ENCODE peak calls at places on chromosomes 13 and 19, in ten cellular contexts. V is psoas muscle, B is AG04450, U is gastrocnemius medialis, Q is HepG2, T is A673, P is bronchial epithelial cell, O is cardiac muscle cell, S is HCT116, K is neural progenitor cell. I is an unnamed sample. For H3K27me3, the result is how much of the 10 kb centered on the place peaks cover.

GRCh38 chr13:79625517-79625916 is 144.6 kb downstream of the NDFIP2 start:
- DNase-seq in T (no peak), B (no peak), U (no peak), K (no peak), O (no peak), S (no peak), V (no peak), Q (no peak), P (no peak), I (no peak)

GRCh38 chr13:99198630-99199029 is 2.0 kb upstream of the UBAC2 start:
- DNase-seq in Q (no peak), S (no peak), T (no peak), K (no peak), P (peak), V (no peak), O (no peak), U (no peak), B (no peak), I (no peak)

GRCh38 chr19:1469936-1470863 is 8.8 kb downstream of the C19orf25 start:
- DNase-seq in P (peak), Q (no peak), T (peak), O (no peak), B (no peak), V (peak), U (no peak), K (peak), S (peak), I (no peak)

GRCh38 chr13:36432106-36432544 is at the start of gene CCNA1:
- DNase-seq in S (no peak), V (peak), T (peak), O (peak), U (no peak), Q (no peak), K (peak), P (no peak), B (no peak), I (no peak)

GRCh38 chr13:113995051-113995601 is 21.2 kb upstream of the C13orf46 start:
- DNase-seq in Q (no peak), B (no peak), O (no peak), P (no peak), K (no peak), S (no peak), V (peak), T (no peak), U (no peak), I (no peak)

GRCh38 chr13:19794552-19795143 is 11.9 kb upstream of the PSPC1 start:
- DNase-seq in T (no peak), V (no peak), O (no peak), K (no peak), P (peak), Q (no peak), B (no peak), U (no peak), S (peak), I (no peak)

GRCh38 chr13:41678320-41678719 is 221.0 kb downstream of the RGCC start:
- DNase-seq in B (no peak), V (no peak), S (no peak), O (peak), Q (no peak), P (no peak), T (no peak), U (no peak), K (no peak), I (no peak)

GRCh38 chr19:51535535-51535934 is 4.1 kb upstream of the SIGLEC6 start:
- DNase-seq in V (no peak), B (no peak), O (no peak), K (no peak), T (no peak), P (no peak), U (no peak), Q (no peak), S (no peak), I (no peak)

GRCh38 chr19:14575428-14575980 is 3.6 kb upstream of the NDUFB7 start:
- DNase-seq in U (no peak), K (no peak), T (no peak), O (no peak), S (no peak), B (no peak), V (no peak), Q (no peak), P (no peak), I (no peak)

GRCh38 chr13:99900960-99901359 is 70.6 kb downstream of the ZIC5 start:
- DNase-seq in U (no peak), P (no peak), V (no peak), K (no peak), B (no peak), S (no peak), O (no peak), T (no peak), Q (no peak), I (no peak)

GRCh38 chr13:28440774-28441532 is 54.0 kb downstream of the FLT1 start:
- DNase-seq in Q (no peak), O (no peak), K (no peak), B (no peak), V (no peak), T (no peak), S (no peak), P (no peak), U (no peak), I (no peak)

GRCh38 chr13:27132538-27132937 is 39.1 kb downstream of the USP12 start:
- DNase-seq in T (no peak), S (no peak), Q (no peak), O (no peak), U (no peak), V (no peak), B (no peak), P (no peak), K (no peak), I (no peak)

GRCh38 chr19:52094526-52094925 is 1.0 kb downstream of the ZNF841 start:
- DNase-seq in K (peak), S (no peak), V (no peak), O (no peak), T (no peak), U (no peak), Q (no peak), P (no peak), B (no peak), I (no peak)

GRCh38 chr19:1882786-1883692 is 2.3 kb downstream of the ABHD17A start:
- DNase-seq in U (no peak), O (no peak), S (no peak), V (no peak), B (no peak), Q (no peak), T (no peak), K (no peak), P (no peak), I (no peak)

GRCh38 chr13:51019026-51019425 is 92.0 kb downstream of the C13orf42 start:
- DNase-seq in K (no peak), T (no peak), Q (no peak), O (no peak), B (no peak), U (no peak), P (no peak), V (no peak), S (no peak), I (no peak)

GRCh38 chr19:1177322-1178114 is 3.5 kb upstream of the SBNO2 start:
- DNase-seq in S (peak), V (no peak), O (peak), P (peak), B (peak), U (no peak), Q (no peak), T (no peak), K (no peak), I (peak)

GRCh38 chr13:30705672-30706071 is 29.7 kb upstream of the ALOX5AP start:
- DNase-seq in K (no peak), V (no peak), O (no peak), S (no peak), U (no peak), T (no peak), P (peak), Q (no peak), B (no peak), I (no peak)

GRCh38 chr19:34994643-34995471 is 5.3 kb upstream of the GRAMD1A start:
- DNase-seq in T (no peak), B (no peak), U (no peak), P (no peak), O (no peak), S (no peak), K (no peak), Q (peak), V (no peak), I (no peak)

GRCh38 chr19:35449347-35450043 is 1.4 kb downstream of the FFAR2 start:
- DNase-seq in Q (no peak), S (no peak), P (no peak), O (no peak), T (peak), B (no peak), U (no peak), V (peak), K (no peak), I (no peak)

GRCh38 chr19:411723-412355 is 2.9 kb upstream of the C2CD4C start:
- DNase-seq in V (no peak), B (no peak), K (no peak), S (no peak), Q (no peak), T (no peak), O (no peak), P (no peak), U (no peak), I (no peak)

GRCh38 chr19:54485846-54486245 is 12.8 kb upstream of the CDC42EP5 start:
- DNase-seq in T (no peak), B (no peak), K (no peak), V (no peak), O (no peak), Q (no peak), U (no peak), P (no peak), S (no peak), I (no peak)

GRCh38 chr13:50167224-50167947 is 152.1 kb downstream of the KCNRG start:
- DNase-seq in K (no peak), O (no peak), T (no peak), S (no peak), V (no peak), P (no peak), B (no peak), Q (no peak), U (no peak), I (no peak)

GRCh38 chr13:113649212-113649611 is 8.8 kb downstream of the ATP4B start:
- DNase-seq in P (no peak), S (no peak), Q (no peak), V (no peak), T (no peak), U (no peak), K (no peak), O (no peak), B (no peak), I (no peak)

GRCh38 chr19:43148233-43148632 is 38.1 kb downstream of the PSG5 start:
- DNase-seq in K (no peak), U (no peak), T (no peak), P (peak), B (peak), S (no peak), Q (no peak), O (peak), V (no peak), I (no peak)

GRCh38 chr13:45936621-45937020 is 85.1 kb upstream of the SIAH3 start:
- DNase-seq in P (no peak), Q (no peak), O (no peak), T (no peak), V (no peak), U (no peak), K (no peak), S (no peak), B (no peak), I (no peak)

GRCh38 chr13:76292726-76293125 is 593.5 kb downstream of the KCTD12 start:
- DNase-seq in S (no peak), K (no peak), P (peak), O (peak), Q (no peak), V (no peak), U (no peak), T (no peak), B (no peak), I (no peak)

GRCh38 chr13:99859178-99860177 is 112.1 kb downstream of the ZIC5 start:
- DNase-seq in S (no peak), V (no peak), T (peak), K (peak), B (no peak), P (no peak), O (no peak), U (no peak), Q (no peak), I (no peak)

GRCh38 chr19:6765738-6766356 is 1.4 kb downstream of the SH2D3A start:
- DNase-seq in B (no peak), O (no peak), T (no peak), V (no peak), P (peak), Q (peak), S (peak), U (no peak), K (no peak), I (no peak)

GRCh38 chr19:6766357-6767080 is 716 bp downstream of the SH2D3A start:
- DNase-seq in P (peak), V (no peak), B (no peak), O (no peak), T (no peak), U (no peak), K (no peak), S (no peak), Q (no peak), I (no peak)

GRCh38 chr19:6768236-6768785 is 1.1 kb upstream of the SH2D3A start:
- DNase-seq in U (no peak), T (no peak), P (no peak), K (no peak), S (no peak), Q (no peak), V (no peak), O (no peak), B (no peak), I (no peak)

GRCh38 chr19:6767357-6768235 is at the start of gene SH2D3A:
- DNase-seq in T (peak), P (peak), S (peak), O (peak), V (peak), B (no peak), U (no peak), K (peak), Q (peak), I (no peak)

DNA sequence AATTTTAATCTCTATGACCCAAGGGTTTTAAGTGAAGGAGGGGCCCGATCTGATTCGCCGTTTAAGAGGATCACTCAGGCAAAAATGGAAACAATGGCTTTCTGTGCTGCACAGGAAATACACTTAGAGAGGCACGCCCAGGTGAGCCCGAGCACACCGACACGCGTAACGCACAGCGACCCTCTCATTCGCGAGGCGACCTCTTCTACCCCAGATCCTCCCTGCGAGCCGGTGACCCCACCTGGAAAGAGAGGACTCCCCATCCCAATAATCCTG is 216 bp downstream of the SH2D3A start:
- DNase-seq in B (no peak), K (peak), T (no peak), V (no peak), S (no peak), U (no peak), O (no peak), P (peak), Q (peak), I (no peak)
- H3K4me3 ChIP-seq in B (peak), K (peak), T (peak), V (peak), S (peak), U (peak), O (peak), P (peak), Q (peak), I (peak)

GRCh38 chr13:91400094-91400462 is 1.7 kb downstream of the GPC5 start:
- DNase-seq in V (no peak), Q (no peak), P (no peak), K (peak), U (no peak), T (no peak), B (no peak), O (no peak), S (no peak), I (no peak)

GRCh38 chr13:91397595-91397994 is 826 bp upstream of the GPC5 start:
- DNase-seq in O (no peak), B (no peak), K (no peak), V (no peak), Q (no peak), S (no peak), T (no peak), P (no peak), U (no peak), I (no peak)

GRCh38 chr13:91399189-91400093 is 1.0 kb downstream of the GPC5 start:
- DNase-seq in V (peak), U (no peak), Q (no peak), P (no peak), B (no peak), K (peak), O (no peak), S (no peak), T (no peak), I (no peak)

GRCh38 chr13:91401916-91402315 is 3.5 kb downstream of the GPC5 start:
- DNase-seq in T (no peak), O (no peak), K (no peak), U (no peak), V (no peak), B (no peak), S (no peak), Q (no peak), P (no peak), I (no peak)

GRCh38 chr13:91398413-91399188 is at the start of gene GPC5:
- DNase-seq in O (peak), V (peak), T (peak), P (peak), U (peak), S (peak), B (no peak), K (peak), Q (peak), I (peak)
- H3K27me3 ChIP-seq in O (half or more), V (under half), T (half or more), P (under half), U (half or more), S (under half), B (under half), K (half or more), Q (under half), I (under half)

DNA sequence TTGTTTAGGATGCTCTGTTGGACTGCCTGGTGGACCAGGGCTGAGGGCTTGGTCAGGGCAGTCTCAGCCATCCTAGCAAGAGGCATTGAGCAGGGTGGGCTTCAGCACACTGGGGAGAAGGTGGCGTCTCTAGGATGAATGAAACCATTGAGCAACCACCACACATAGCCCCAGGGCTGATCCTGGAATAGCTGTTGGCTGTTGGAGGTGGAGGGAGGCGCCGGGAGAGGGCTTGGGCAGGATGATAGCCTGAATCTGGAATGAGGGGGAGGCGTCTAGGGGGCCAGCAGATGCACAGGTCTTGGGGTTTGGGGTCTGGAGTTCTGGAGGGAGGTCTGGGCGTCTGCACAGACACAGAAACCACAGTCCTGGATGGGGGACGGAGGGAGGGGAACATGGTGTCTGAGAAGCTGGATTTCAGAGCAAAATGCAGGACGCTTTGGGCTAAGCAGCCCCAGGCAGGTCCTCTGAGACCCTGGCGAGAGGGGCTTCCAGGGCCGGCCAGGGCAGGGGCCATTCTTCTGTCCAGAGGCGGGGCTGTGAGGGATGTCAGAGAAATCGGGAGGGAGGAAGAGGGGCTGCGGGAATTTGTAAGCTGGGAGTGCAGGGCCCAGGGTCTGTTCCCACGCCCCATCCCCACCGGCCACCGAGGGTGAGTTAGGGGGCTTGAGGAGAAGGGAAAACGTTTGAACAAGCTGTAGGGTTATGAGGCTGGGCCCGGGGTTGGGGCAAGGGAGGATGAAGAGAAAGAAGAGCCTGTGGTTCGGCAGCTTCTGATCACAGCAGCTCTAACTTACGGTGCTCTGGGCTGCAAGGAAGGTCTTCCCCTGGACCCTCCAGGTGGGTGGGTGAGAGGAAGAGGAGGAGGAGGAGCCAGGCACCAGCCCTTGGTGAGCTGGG is 5.2 kb downstream of the TRAPPC5 start:
- DNase-seq in B (no peak), U (no peak), O (no peak), P (no peak), S (no peak), T (no peak), V (no peak), K (no peak), Q (no peak), I (no peak)
- H3K4me3 ChIP-seq in B (no peak), U (no peak), O (no peak), P (no peak), S (no peak), T (no peak), V (no peak), K (no peak), Q (no peak), I (no peak)

GRCh38 chr13:43154083-43154739 is 130.8 kb downstream of the DNAJC15 start:
- DNase-seq in U (no peak), V (no peak), Q (no peak), T (no peak), S (no peak), O (peak), B (no peak), K (no peak), P (no peak), I (no peak)
- H3K27me3 ChIP-seq in U (under half), V (under half), Q (under half), T (under half), S (under half), O (under half), B (under half), K (under half), P (under half), I (under half)

GRCh38 chr19:47790398-47790814 is 11.9 kb downstream of the SELENOW start:
- DNase-seq in U (no peak), T (peak), K (peak), O (peak), S (peak), Q (peak), V (peak), B (no peak), P (peak), I (peak)
- H3K4me3 ChIP-seq in U (no peak), T (no peak), K (no peak), O (no peak), S (peak), Q (no peak), V (no peak), B (no peak), P (no peak), I (no peak)

DNA sequence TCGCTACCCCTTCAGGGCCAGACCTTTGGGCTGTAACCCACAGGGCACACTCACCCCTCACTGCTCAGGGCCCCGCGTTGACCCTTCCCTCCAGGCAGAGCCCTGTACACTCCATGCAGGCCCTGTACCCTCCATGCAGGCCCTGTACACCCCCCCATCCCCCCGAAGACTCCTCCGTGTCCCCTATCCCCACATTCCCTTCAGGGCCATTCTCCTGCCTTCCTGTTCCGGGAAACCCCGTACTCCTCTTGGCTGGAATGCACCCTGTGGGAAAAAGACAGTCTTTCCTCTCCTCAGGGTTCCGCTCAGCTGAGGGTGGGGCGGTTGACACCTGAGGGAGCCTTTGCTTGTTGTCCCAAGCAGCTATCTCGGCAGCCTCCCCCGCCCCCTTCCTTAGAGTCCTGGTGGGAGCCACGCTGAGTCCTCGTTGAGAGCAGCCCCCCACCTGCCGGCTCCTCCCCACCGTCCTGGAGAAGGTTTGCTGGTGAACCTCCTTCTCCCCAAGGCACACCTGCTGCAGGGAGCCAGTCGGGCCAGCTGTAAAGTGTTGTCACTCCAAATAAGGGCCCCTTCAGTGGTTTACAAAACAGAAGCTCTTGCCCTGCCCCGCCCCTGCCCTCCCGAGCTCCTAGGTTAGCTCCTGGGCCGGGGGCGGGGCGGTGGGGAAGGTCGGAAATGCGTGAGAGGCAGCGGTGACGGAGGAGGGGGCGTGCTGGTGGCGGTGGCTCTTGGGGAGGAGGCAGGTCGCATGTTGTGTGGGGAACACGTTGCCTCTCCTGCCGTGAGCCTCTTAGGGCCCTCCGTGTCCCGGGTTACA is 1.4 kb downstream of the GNA11 start:
- DNase-seq in K (peak), T (no peak), B (no peak), V (no peak), O (no peak), Q (peak), P (peak), S (no peak), U (no peak), I (no peak)
- H3K27me3 ChIP-seq in K (under half), T (under half), B (under half), V (under half), O (under half), Q (under half), P (under half), S (under half), U (under half), I (under half)

GRCh38 chr19:17847538-17848366 is at the start of gene JAK3:
- DNase-seq in O (peak), V (peak), S (no peak), K (peak), P (peak), B (no peak), U (no peak), Q (peak), T (peak), I (no peak)
- H3K4me3 ChIP-seq in O (no peak), V (peak), S (no peak), K (no peak), P (peak), B (peak), U (peak), Q (peak), T (peak), I (peak)

I was measured in right atrium auricular region.